ENCODE peak calls at places on chromosomes 6 and 20, in eight cellular contexts. One of them, this sample, is unnamed.

GRCh38 chr6:48630511-48630910 is 519.5 kb upstream of the PTCHD4 start:
- DNase-seq in NCI-H1436: no peak
- DNase-seq in T-helper 17 cell: no peak
- DNase-seq in hippocampal formation: no peak
- DNase-seq in right atrium auricular region: no peak
- DNase-seq in tibial artery: no peak
- DNase-seq in activated naive CD8-positive, alpha-beta T cell treated with anti-CD3 and anti-CD28 coated beads for 36 hours: no peak
- DNase-seq in A549: no peak
- DNase-seq in this sample: no peak

GRCh38 chr6:20846602-20847028 is 312.4 kb downstream of the CDKAL1 start:
- DNase-seq in T-helper 17 cell: no peak
- DNase-seq in hippocampal formation: no peak
- DNase-seq in tibial artery: no peak
- DNase-seq in NCI-H1436: no peak
- DNase-seq in right atrium auricular region: no peak
- DNase-seq in activated naive CD8-positive, alpha-beta T cell treated with anti-CD3 and anti-CD28 coated beads for 36 hours: no peak
- DNase-seq in A549: no peak
- DNase-seq in this sample: no peak

GRCh38 chr6:12950879-12951814 is 234.6 kb downstream of the PHACTR1 start:
- DNase-seq in NCI-H1436: no peak
- DNase-seq in A549: no peak
- DNase-seq in activated naive CD8-positive, alpha-beta T cell treated with anti-CD3 and anti-CD28 coated beads for 36 hours: no peak
- DNase-seq in tibial artery: no peak
- DNase-seq in right atrium auricular region: no peak
- DNase-seq in hippocampal formation: no peak
- DNase-seq in T-helper 17 cell: no peak
- DNase-seq in this sample: no peak

GRCh38 chr6:113047148-113047547 is 700.0 kb downstream of the RFPL4B start:
- DNase-seq in tibial artery: no peak
- DNase-seq in A549: peak
- DNase-seq in T-helper 17 cell: no peak
- DNase-seq in activated naive CD8-positive, alpha-beta T cell treated with anti-CD3 and anti-CD28 coated beads for 36 hours: no peak
- DNase-seq in right atrium auricular region: no peak
- DNase-seq in hippocampal formation: no peak
- DNase-seq in NCI-H1436: no peak
- DNase-seq in this sample: no peak

GRCh38 chr6:5763407-5763806 is 243.3 kb downstream of the NRN1 start:
- DNase-seq in hippocampal formation: no peak
- DNase-seq in A549: no peak
- DNase-seq in NCI-H1436: no peak
- DNase-seq in T-helper 17 cell: no peak
- DNase-seq in activated naive CD8-positive, alpha-beta T cell treated with anti-CD3 and anti-CD28 coated beads for 36 hours: no peak
- DNase-seq in right atrium auricular region: no peak
- DNase-seq in tibial artery: no peak
- DNase-seq in this sample: no peak

GRCh38 chr6:134419717-134420116 is 101.8 kb upstream of the SGK1 start:
- DNase-seq in hippocampal formation: no peak
- DNase-seq in A549: no peak
- DNase-seq in T-helper 17 cell: no peak
- DNase-seq in NCI-H1436: no peak
- DNase-seq in activated naive CD8-positive, alpha-beta T cell treated with anti-CD3 and anti-CD28 coated beads for 36 hours: no peak
- DNase-seq in right atrium auricular region: no peak
- DNase-seq in tibial artery: no peak
- DNase-seq in this sample: no peak

GRCh38 chr6:132596201-132596600 is 6.7 kb upstream of the TAAR5 start:
- DNase-seq in hippocampal formation: no peak
- DNase-seq in tibial artery: no peak
- DNase-seq in activated naive CD8-positive, alpha-beta T cell treated with anti-CD3 and anti-CD28 coated beads for 36 hours: no peak
- DNase-seq in right atrium auricular region: no peak
- DNase-seq in T-helper 17 cell: no peak
- DNase-seq in A549: no peak
- DNase-seq in NCI-H1436: no peak
- DNase-seq in this sample: no peak

GRCh38 chr6:37806213-37806612 is 13.3 kb upstream of the ZFAND3 start:
- DNase-seq in activated naive CD8-positive, alpha-beta T cell treated with anti-CD3 and anti-CD28 coated beads for 36 hours: no peak
- DNase-seq in T-helper 17 cell: no peak
- DNase-seq in right atrium auricular region: no peak
- DNase-seq in A549: no peak
- DNase-seq in NCI-H1436: no peak
- DNase-seq in tibial artery: no peak
- DNase-seq in hippocampal formation: no peak
- DNase-seq in this sample: no peak

GRCh38 chr6:117518870-117519269 is 36.4 kb downstream of the DCBLD1 start:
- DNase-seq in tibial artery: no peak
- DNase-seq in right atrium auricular region: no peak
- DNase-seq in A549: no peak
- DNase-seq in hippocampal formation: no peak
- DNase-seq in activated naive CD8-positive, alpha-beta T cell treated with anti-CD3 and anti-CD28 coated beads for 36 hours: no peak
- DNase-seq in NCI-H1436: no peak
- DNase-seq in T-helper 17 cell: no peak
- DNase-seq in this sample: no peak

GRCh38 chr6:133553652-133554051 is 312.5 kb downstream of the EYA4 start:
- DNase-seq in tibial artery: no peak
- DNase-seq in T-helper 17 cell: no peak
- DNase-seq in hippocampal formation: no peak
- DNase-seq in A549: peak
- DNase-seq in right atrium auricular region: no peak
- DNase-seq in NCI-H1436: peak
- DNase-seq in activated naive CD8-positive, alpha-beta T cell treated with anti-CD3 and anti-CD28 coated beads for 36 hours: peak
- DNase-seq in this sample: no peak

GRCh38 chr6:16519265-16520242 is 241.7 kb downstream of the ATXN1 start:
- DNase-seq in activated naive CD8-positive, alpha-beta T cell treated with anti-CD3 and anti-CD28 coated beads for 36 hours: no peak
- DNase-seq in tibial artery: no peak
- DNase-seq in A549: no peak
- DNase-seq in NCI-H1436: peak
- DNase-seq in T-helper 17 cell: no peak
- DNase-seq in right atrium auricular region: no peak
- DNase-seq in hippocampal formation: no peak
- DNase-seq in this sample: no peak

GRCh38 chr20:1062334-1063015 is 55.9 kb upstream of the PSMF1 start:
- DNase-seq in right atrium auricular region: no peak
- DNase-seq in T-helper 17 cell: no peak
- DNase-seq in activated naive CD8-positive, alpha-beta T cell treated with anti-CD3 and anti-CD28 coated beads for 36 hours: no peak
- DNase-seq in tibial artery: no peak
- DNase-seq in NCI-H1436: no peak
- DNase-seq in A549: no peak
- DNase-seq in hippocampal formation: no peak
- DNase-seq in this sample: no peak

GRCh38 chr6:157173756-157174155 is 149.6 kb downstream of the TMEM242 start:
- DNase-seq in activated naive CD8-positive, alpha-beta T cell treated with anti-CD3 and anti-CD28 coated beads for 36 hours: no peak
- DNase-seq in NCI-H1436: no peak
- DNase-seq in A549: no peak
- DNase-seq in hippocampal formation: no peak
- DNase-seq in tibial artery: no peak
- DNase-seq in right atrium auricular region: no peak
- DNase-seq in T-helper 17 cell: no peak
- DNase-seq in this sample: no peak

GRCh38 chr6:73180076-73180717 is 45.1 kb downstream of the KHDC1L start:
- DNase-seq in A549: no peak
- DNase-seq in NCI-H1436: no peak
- DNase-seq in right atrium auricular region: no peak
- DNase-seq in hippocampal formation: no peak
- DNase-seq in tibial artery: no peak
- DNase-seq in T-helper 17 cell: no peak
- DNase-seq in activated naive CD8-positive, alpha-beta T cell treated with anti-CD3 and anti-CD28 coated beads for 36 hours: no peak
- DNase-seq in this sample: no peak

GRCh38 chr6:6320901-6321300 is 439 bp upstream of the F13A1 start:
- DNase-seq in NCI-H1436: no peak
- DNase-seq in hippocampal formation: no peak
- DNase-seq in activated naive CD8-positive, alpha-beta T cell treated with anti-CD3 and anti-CD28 coated beads for 36 hours: no peak
- DNase-seq in right atrium auricular region: no peak
- DNase-seq in tibial artery: no peak
- DNase-seq in A549: no peak
- DNase-seq in T-helper 17 cell: no peak
- DNase-seq in this sample: no peak

GRCh38 chr6:151914475-151914874 is 107.0 kb downstream of the ESR1 start:
- DNase-seq in A549: peak
- DNase-seq in right atrium auricular region: no peak
- DNase-seq in tibial artery: no peak
- DNase-seq in T-helper 17 cell: no peak
- DNase-seq in activated naive CD8-positive, alpha-beta T cell treated with anti-CD3 and anti-CD28 coated beads for 36 hours: no peak
- DNase-seq in NCI-H1436: no peak
- DNase-seq in hippocampal formation: no peak
- DNase-seq in this sample: no peak

This sample was measured in activated T-helper 1 cell treated with anti-CD3 and anti-CD28 coated beads, Interleukin-2, amount 50 U/mL, for 16 hours.